ENCODE peak calls at places on chromosome X, in five cellular contexts. One of them, this sample, is unnamed.

GRCh38 chrX:9845574-9845948 is 59.3 kb downstream of the SHROOM2 start:
- DNase-seq in AG09309: no peak
- DNase-seq in pancreas: no peak
- DNase-seq in left ventricle myocardium inferior: no peak
- DNase-seq in aorta: no peak
- DNase-seq in this sample: peak; percentile 70

GRCh38 chrX:123731258-123731986 is 1.4 kb downstream of the THOC2 start:
- DNase-seq in pancreas: no peak
- DNase-seq in aorta: no peak
- DNase-seq in AG09309: no peak
- DNase-seq in left ventricle myocardium inferior: no peak
- DNase-seq in this sample: peak; percentile 2

GRCh38 chrX:154320406-154320805 is 24.8 kb downstream of the TKTL1 start:
- DNase-seq in aorta: no peak
- DNase-seq in AG09309: no peak
- DNase-seq in pancreas: no peak
- DNase-seq in left ventricle myocardium inferior: no peak
- DNase-seq in this sample: no peak

GRCh38 chrX:64195862-64196261 is 9.6 kb downstream of the AMER1 start:
- DNase-seq in left ventricle myocardium inferior: no peak
- DNase-seq in aorta: no peak
- DNase-seq in pancreas: no peak
- DNase-seq in AG09309: no peak
- DNase-seq in this sample: no peak

GRCh38 chrX:45952030-45952429 is 593.2 kb downstream of the ZNF674 start:
- DNase-seq in aorta: no peak
- DNase-seq in left ventricle myocardium inferior: no peak
- DNase-seq in AG09309: no peak
- DNase-seq in pancreas: no peak
- DNase-seq in this sample: no peak

GRCh38 chrX:104315555-104315954 is 60.8 kb upstream of the ESX1 start:
- DNase-seq in left ventricle myocardium inferior: no peak
- DNase-seq in aorta: no peak
- DNase-seq in AG09309: no peak
- DNase-seq in pancreas: no peak
- DNase-seq in this sample: peak; percentile 55

GRCh38 chrX:102339312-102340298 is 92.6 kb downstream of the NXF2 start:
- DNase-seq in aorta: peak; percentile 38
- DNase-seq in pancreas: no peak
- DNase-seq in AG09309: no peak
- DNase-seq in left ventricle myocardium inferior: no peak
- DNase-seq in this sample: no peak

GRCh38 chrX:102745513-102746133 is 25.1 kb downstream of the GPRASP3 start:
- DNase-seq in pancreas: no peak
- DNase-seq in left ventricle myocardium inferior: no peak
- DNase-seq in AG09309: no peak
- DNase-seq in aorta: no peak
- DNase-seq in this sample: peak; percentile 19

GRCh38 chrX:129566081-129566480 is 26.0 kb downstream of the OCRL start:
- DNase-seq in aorta: no peak
- DNase-seq in left ventricle myocardium inferior: no peak
- DNase-seq in pancreas: no peak
- DNase-seq in AG09309: no peak
- DNase-seq in this sample: no peak

GRCh38 chrX:114583646-114584433 is at the start of gene HTR2C:
- DNase-seq in pancreas: no peak
- DNase-seq in AG09309: no peak
- DNase-seq in aorta: peak; percentile 38
- DNase-seq in left ventricle myocardium inferior: no peak
- DNase-seq in this sample: no peak

GRCh38 chrX:114582264-114582632 is 1.6 kb upstream of the HTR2C start:
- DNase-seq in aorta: no peak
- DNase-seq in pancreas: no peak
- DNase-seq in left ventricle myocardium inferior: no peak
- DNase-seq in AG09309: no peak
- DNase-seq in this sample: no peak

GRCh38 chrX:114582698-114583395 is 1.0 kb upstream of the HTR2C start:
- DNase-seq in left ventricle myocardium inferior: no peak
- DNase-seq in pancreas: no peak
- DNase-seq in AG09309: no peak
- DNase-seq in aorta: peak; percentile 30
- DNase-seq in this sample: no peak

GRCh38 chrX:114584983-114585842 is 1.3 kb downstream of the HTR2C start:
- DNase-seq in pancreas: no peak
- DNase-seq in aorta: no peak
- DNase-seq in left ventricle myocardium inferior: no peak
- DNase-seq in AG09309: no peak
- DNase-seq in this sample: no peak

GRCh38 chrX:114584434-114584943 is 603 bp downstream of the HTR2C start:
- DNase-seq in AG09309: no peak
- DNase-seq in aorta: peak; percentile 46
- DNase-seq in left ventricle myocardium inferior: no peak
- DNase-seq in pancreas: no peak
- DNase-seq in this sample: peak; percentile 73
- H3K4me3 ChIP-seq in AG09309: no peak overlapping the region
- H3K4me3 ChIP-seq in aorta: no peak overlapping the region
- H3K4me3 ChIP-seq in left ventricle myocardium inferior: peak overlapping the region; percentile 48
- H3K4me3 ChIP-seq in pancreas: no peak overlapping the region
- H3K4me3 ChIP-seq in this sample: peak overlapping the region; percentile 49

GRCh38 chrX:119617511-119618164 is 11.4 kb upstream of the NKRF start:
- DNase-seq in pancreas: no peak
- DNase-seq in AG09309: no peak
- DNase-seq in aorta: no peak
- DNase-seq in left ventricle myocardium inferior: no peak
- DNase-seq in this sample: no peak
- H3K4me3 ChIP-seq in pancreas: no peak overlapping the region
- H3K4me3 ChIP-seq in AG09309: no peak overlapping the region
- H3K4me3 ChIP-seq in aorta: no peak overlapping the region
- H3K4me3 ChIP-seq in left ventricle myocardium inferior: no peak overlapping the region
- H3K4me3 ChIP-seq in this sample: no peak overlapping the region

GRCh38 chrX:24055043-24055356 is 244 bp downstream of the EIF2S3 start:
- DNase-seq in aorta: no peak
- DNase-seq in AG09309: no peak
- DNase-seq in pancreas: no peak
- DNase-seq in left ventricle myocardium inferior: no peak
- DNase-seq in this sample: no peak
- H3K4me3 ChIP-seq in aorta: peak overlapping the region; percentile 28
- H3K4me3 ChIP-seq in AG09309: peak overlapping the region; percentile 100
- H3K4me3 ChIP-seq in pancreas: peak overlapping the region; percentile 95
- H3K4me3 ChIP-seq in left ventricle myocardium inferior: no peak overlapping the region
- H3K4me3 ChIP-seq in this sample: no peak overlapping the region

GRCh38 chrX:47637546-47638195 is 7.9 kb upstream of the CFP start:
- DNase-seq in pancreas: no peak
- DNase-seq in left ventricle myocardium inferior: peak; percentile 25
- DNase-seq in aorta: peak; percentile 68
- DNase-seq in AG09309: no peak
- DNase-seq in this sample: peak; percentile 39
- H3K4me3 ChIP-seq in pancreas: no peak overlapping the region
- H3K4me3 ChIP-seq in left ventricle myocardium inferior: peak overlapping the region; percentile 43
- H3K4me3 ChIP-seq in aorta: no peak overlapping the region
- H3K4me3 ChIP-seq in AG09309: no peak overlapping the region
- H3K4me3 ChIP-seq in this sample: no peak overlapping the region

DNA sequence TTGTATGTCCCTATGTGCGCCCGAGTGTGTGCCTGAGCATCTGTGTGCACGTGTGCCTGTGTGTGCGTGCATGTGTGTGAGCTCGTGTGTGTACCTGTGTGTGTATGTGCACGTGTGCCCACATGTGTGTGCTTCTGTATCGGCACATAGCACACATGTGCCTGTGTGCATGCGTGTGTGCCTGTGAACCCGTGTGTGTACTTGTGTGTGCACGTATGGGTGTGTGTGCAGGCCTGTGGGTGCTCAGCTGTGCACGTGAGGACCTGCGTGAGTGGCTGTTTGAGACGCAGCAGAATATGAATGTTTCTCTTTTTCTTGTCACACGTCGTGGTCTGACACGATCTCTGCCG is 4.3 kb downstream of the AKAP17A start:
- DNase-seq in aorta: no peak
- DNase-seq in pancreas: no peak
- DNase-seq in left ventricle myocardium inferior: no peak
- DNase-seq in AG09309: no peak
- DNase-seq in this sample: no peak
- H3K4me3 ChIP-seq in aorta: no peak overlapping the region
- H3K4me3 ChIP-seq in pancreas: no peak overlapping the region
- H3K4me3 ChIP-seq in left ventricle myocardium inferior: no peak overlapping the region
- H3K4me3 ChIP-seq in AG09309: no peak overlapping the region
- H3K4me3 ChIP-seq in this sample: no peak overlapping the region

GRCh38 chrX:7414753-7415152 is 266.8 kb upstream of the PUDP start:
- DNase-seq in left ventricle myocardium inferior: no peak
- DNase-seq in aorta: no peak
- DNase-seq in pancreas: no peak
- DNase-seq in AG09309: no peak
- DNase-seq in this sample: no peak

DNA sequence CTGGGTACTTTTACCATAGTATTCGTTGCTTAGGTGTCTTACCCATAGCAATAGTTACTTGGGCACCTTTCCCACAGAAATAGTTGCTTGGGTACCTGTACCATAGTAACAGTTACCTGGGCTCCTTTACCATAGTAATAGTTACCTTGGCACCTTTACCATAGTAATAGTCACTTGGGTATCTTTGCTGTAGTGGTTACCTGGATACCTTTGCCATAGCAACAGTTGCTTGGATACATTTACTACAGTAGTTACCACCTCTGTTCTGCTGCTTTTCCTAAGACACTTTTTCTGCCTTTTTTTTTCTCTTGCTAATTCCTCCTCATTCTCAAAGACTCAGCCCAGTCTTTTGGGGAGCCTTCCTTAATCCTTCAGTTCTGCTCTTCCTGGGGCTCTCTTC is 272.8 kb upstream of the PUDP start:
- DNase-seq in pancreas: no peak
- DNase-seq in AG09309: no peak
- DNase-seq in aorta: no peak
- DNase-seq in left ventricle myocardium inferior: no peak
- DNase-seq in this sample: no peak
- H3K4me3 ChIP-seq in pancreas: no peak overlapping the region
- H3K4me3 ChIP-seq in AG09309: no peak overlapping the region
- H3K4me3 ChIP-seq in aorta: no peak overlapping the region
- H3K4me3 ChIP-seq in left ventricle myocardium inferior: no peak overlapping the region
- H3K4me3 ChIP-seq in this sample: no peak overlapping the region

GRCh38 chrX:131289527-131289926 is 421 bp upstream of the IGSF1 start:
- DNase-seq in pancreas: no peak
- DNase-seq in aorta: no peak
- DNase-seq in AG09309: no peak
- DNase-seq in left ventricle myocardium inferior: no peak
- DNase-seq in this sample: no peak
- H3K4me3 ChIP-seq in pancreas: no peak overlapping the region
- H3K4me3 ChIP-seq in aorta: no peak overlapping the region
- H3K4me3 ChIP-seq in AG09309: no peak overlapping the region
- H3K4me3 ChIP-seq in left ventricle myocardium inferior: peak overlapping the region; percentile 50
- H3K4me3 ChIP-seq in this sample: peak overlapping the region; percentile 25

This sample was measured in cardiac muscle cell.